ENCODE peak calls at places on chromosomes 16 and 17, in four cellular contexts. D is CD4-positive, CD25-positive, alpha-beta regulatory T cell; O is iris pigment epithelial cell; Q is CD4-positive, alpha-beta T cell. T is an unnamed sample.
A peak's percentile ranks its signal among the peaks of the same experiment; 100 is the strongest.

GRCh38 chr16:85332175-85332574 is 219.9 kb upstream of the CIBAR2 start:
- DNase-seq in D (no peak), O (no peak), Q (no peak), T (no peak)

GRCh38 chr17:80195671-80196529 is 24.2 kb downstream of the SGSH start:
- DNase-seq in D (peak; percentile 49), O (no peak), Q (peak; percentile 56), T (no peak)

GRCh38 chr17:31060814-31061550 is 33.8 kb upstream of the NF1 start:
- DNase-seq in D (no peak), O (no peak), Q (no peak), T (no peak)

GRCh38 chr16:50188619-50189136 is 35.6 kb downstream of the TENT4B start:
- DNase-seq in D (no peak), O (no peak), Q (no peak), T (no peak)

GRCh38 chr16:14501331-14502255 is 128.5 kb downstream of the PARN start:
- DNase-seq in D (no peak), O (peak; percentile 95), Q (no peak), T (no peak)

GRCh38 chr16:68005786-68006286 is 6.6 kb upstream of the DPEP2 start:
- DNase-seq in D (peak; percentile 97), O (peak; percentile 86), Q (peak; percentile 57), T (no peak)

GRCh38 chr17:1315891-1316403 is 36.5 kb downstream of the TRARG1 start:
- DNase-seq in D (no peak), O (no peak), Q (no peak), T (no peak)

GRCh38 chr17:31508310-31509094 is 117.0 kb downstream of the RAB11FIP4 start:
- DNase-seq in D (peak; percentile 95), O (no peak), Q (peak; percentile 56), T (no peak)